ENCODE peak calls at places on chromosomes 4 and X, in four cellular contexts. Z is CD8-positive, alpha-beta T cell; U is mammary epithelial cell; A is cardiac muscle cell. E is an unnamed sample.

GRCh38 chrX:79080131-79080530 is 64.4 kb upstream of the GPR174 start:
- DNase-seq in Z (no peak), U (no peak), A (peak), E (no peak)

GRCh38 chr4:120286813-120287212 is 220.2 kb upstream of the MAD2L1 start:
- DNase-seq in A (no peak), U (no peak), Z (no peak), E (no peak)

GRCh38 chr4:120929847-120930246 is 7.3 kb upstream of the PRDM5 start:
- DNase-seq in U (no peak), Z (no peak), A (no peak), E (no peak)

GRCh38 chr4:102478186-102478585 is 23.0 kb upstream of the NFKB1 start:
- DNase-seq in Z (no peak), U (no peak), A (no peak), E (no peak)

GRCh38 chrX:3176439-3176820 is 135.2 kb downstream of the ARSF start:
- DNase-seq in Z (no peak), U (no peak), A (peak), E (no peak)

GRCh38 chr4:86543560-86544312 is 50.4 kb upstream of the PTPN13 start:
- DNase-seq in Z (no peak), U (no peak), A (peak), E (no peak)

GRCh38 chr4:182385897-182386296 is 142.7 kb downstream of the TENM3 start:
- DNase-seq in Z (no peak), A (no peak), U (no peak), E (no peak)

GRCh38 chrX:143683486-143683885 is 37.1 kb downstream of the SPANXN2 start:
- DNase-seq in Z (no peak), U (no peak), A (no peak), E (no peak)

GRCh38 chr4:153318696-153319320 is 25.7 kb upstream of the MND1 start:
- DNase-seq in Z (no peak), U (peak), A (peak), E (no peak)

GRCh38 chrX:65576160-65576559 is 41.6 kb upstream of the LAS1L start:
- DNase-seq in U (no peak), A (no peak), Z (no peak), E (no peak)

GRCh38 chr4:104631000-104631399 is 136.3 kb upstream of the CXXC4 start:
- DNase-seq in U (no peak), Z (no peak), A (no peak), E (no peak)

GRCh38 chrX:40646489-40647306 is 663 bp downstream of the CXorf38 start:
- DNase-seq in A (peak), Z (no peak), U (peak), E (peak)

GRCh38 chr4:104490770-104491395 is 3.8 kb downstream of the CXXC4 start:
- DNase-seq in Z (peak), U (peak), A (peak), E (no peak)

GRCh38 chrX:41150043-41150442 is 64.8 kb downstream of the USP9X start:
- DNase-seq in Z (no peak), U (no peak), A (no peak), E (no peak)

GRCh38 chrX:115372026-115372610 is 82.6 kb downstream of the LUZP4 start:
- DNase-seq in Z (no peak), U (peak), A (peak), E (no peak)

DNA sequence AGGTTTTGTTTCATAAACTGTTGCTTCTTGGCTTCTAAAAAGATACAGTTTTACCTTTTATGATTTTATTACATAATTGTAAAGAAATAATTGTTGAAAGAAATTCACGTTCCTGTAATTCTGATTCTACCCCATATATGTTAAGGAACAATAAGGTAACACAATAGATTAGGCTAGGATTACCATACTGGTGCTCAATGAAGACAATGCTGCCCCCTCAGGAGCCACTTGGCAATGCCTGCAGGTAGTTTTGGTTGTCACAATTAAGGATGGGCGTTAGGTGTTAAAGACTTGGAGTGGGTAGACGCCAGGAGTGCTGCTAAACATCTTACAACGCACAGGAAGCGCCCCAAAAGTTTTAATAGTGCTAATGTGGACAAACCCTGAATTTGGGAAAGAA is 133.2 kb downstream of the NLGN4X start:
- DNase-seq in Z (no peak), A (no peak), U (no peak), E (no peak)
- TF ChIP-seq CTCF in Z (no peak), A (no peak), U (peak), E (no peak)

DNA sequence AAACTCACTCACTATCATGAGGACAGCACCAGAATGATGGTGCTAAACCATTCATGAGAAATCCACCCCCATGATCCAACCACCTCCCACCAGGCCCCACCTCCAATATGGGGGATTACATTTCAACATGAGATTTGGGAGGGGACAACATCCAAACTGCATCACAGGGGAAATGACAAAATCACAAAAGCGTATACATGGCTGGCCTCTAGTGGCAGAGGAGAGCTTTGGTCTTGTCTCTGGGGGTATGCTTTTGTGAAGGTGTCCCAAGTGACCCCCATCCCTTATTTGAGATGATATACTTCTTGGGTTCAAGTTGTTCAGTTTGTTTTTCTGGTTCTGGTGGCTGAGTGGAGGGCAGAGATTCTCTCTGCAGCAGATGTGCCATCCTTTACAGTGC is 8.5 kb upstream of the SETD7 start:
- DNase-seq in A (no peak), Z (no peak), U (no peak), E (no peak)
- TF ChIP-seq CTCF in A (peak), Z (no peak), U (peak), E (no peak)

GRCh38 chr4:3135155-3136011 is 60.9 kb downstream of the HTT start:
- DNase-seq in A (peak), Z (no peak), U (no peak), E (no peak)

GRCh38 chr4:3134201-3134600 is 59.7 kb downstream of the HTT start:
- DNase-seq in Z (no peak), A (no peak), U (no peak), E (no peak)

GRCh38 chr4:3137908-3138307 is 63.4 kb downstream of the HTT start:
- DNase-seq in U (no peak), A (no peak), Z (no peak), E (no peak)

GRCh38 chr4:3130826-3131225 is 56.3 kb downstream of the HTT start:
- DNase-seq in U (no peak), Z (no peak), A (no peak), E (no peak)

DNA sequence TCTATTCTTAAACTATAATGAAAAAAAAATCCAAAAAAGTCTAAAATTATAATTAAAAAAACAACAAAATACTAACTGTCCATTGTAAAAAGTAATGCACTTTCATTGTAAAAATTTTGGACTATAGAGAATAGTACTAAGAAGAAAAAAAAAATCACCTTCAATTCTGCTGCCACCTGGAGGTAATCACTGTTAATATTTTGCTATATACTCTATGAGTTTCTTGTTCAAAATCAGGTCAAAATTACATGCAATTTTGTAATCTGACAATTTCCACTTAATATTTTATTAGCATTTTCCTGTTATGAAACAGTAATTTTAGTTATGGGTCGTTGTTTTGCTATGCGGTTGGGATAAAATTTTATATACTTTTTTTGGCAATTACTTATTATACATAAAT is 62.0 kb downstream of the HTT start:
- DNase-seq in U (no peak), A (peak), Z (no peak), E (no peak)
- TF ChIP-seq CTCF in U (peak), A (peak), Z (no peak), E (no peak)

DNA sequence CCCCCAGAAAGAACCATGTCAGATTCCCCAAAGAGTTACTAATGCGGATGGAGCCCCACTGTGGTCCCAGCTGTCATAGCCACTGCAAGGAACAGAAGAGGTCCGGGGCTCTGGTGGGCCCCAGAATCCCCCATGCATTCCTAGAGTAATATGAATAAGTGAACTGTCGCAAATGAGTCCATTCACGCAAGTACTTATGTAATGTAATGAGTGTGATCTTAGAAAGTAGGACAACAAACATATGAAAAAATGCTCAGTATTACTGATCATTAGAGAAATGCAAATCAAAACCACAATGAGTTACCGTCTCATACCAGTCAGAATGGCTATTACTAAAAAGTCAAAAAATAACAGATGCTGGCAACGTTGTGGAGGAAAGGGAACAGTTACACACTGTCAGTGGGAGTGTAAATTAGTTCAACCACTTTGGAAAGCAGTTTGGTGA is 141.5 kb upstream of the RBPJ start:
- DNase-seq in U (no peak), A (no peak), Z (no peak), E (no peak)
- TF ChIP-seq CTCF in U (no peak), A (no peak), Z (no peak), E (no peak)

DNA sequence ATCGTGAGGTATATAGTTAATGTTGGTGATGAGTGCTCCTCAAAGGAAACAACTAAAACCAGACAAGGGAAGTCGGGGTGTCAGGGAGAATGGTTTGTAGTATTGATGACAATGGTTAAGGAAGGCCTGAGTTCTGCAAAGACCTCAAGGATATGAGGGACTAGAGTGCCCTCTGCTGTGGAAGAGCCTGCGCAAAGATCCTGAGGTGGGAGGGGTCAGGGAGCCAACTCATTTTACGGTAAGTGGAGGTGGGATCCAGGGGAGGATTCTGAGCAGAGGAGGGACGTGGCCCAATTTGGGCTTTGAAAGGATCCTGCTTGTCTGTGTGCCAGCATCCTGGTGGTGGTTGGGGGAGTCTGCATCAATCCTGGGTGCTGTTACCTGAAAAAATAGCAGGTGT is 11.3 kb downstream of the UBA1 start:
- DNase-seq in A (no peak), Z (no peak), U (no peak), E (no peak)
- TF ChIP-seq CTCF in A (no peak), Z (no peak), U (peak), E (no peak)

E was measured in activated B cell treated with CpG ODN at 0.5 μM for 24 hours.